ENCODE peak calls at places on chromosomes 13 and 19, in five cellular contexts. D is HFFc6; Q is Calu3; N is body of pancreas; J is CD8-positive, alpha-beta T cell. B is an unnamed sample.

GRCh38 chr19:19523177-19523576 is 5.5 kb upstream of the YJEFN3 start:
- DNase-seq in Q (no peak), N (no peak), D (no peak), J (no peak), B (no peak)

GRCh38 chr13:26946675-26947342 is 186.2 kb upstream of the GPR12 start:
- DNase-seq in Q (no peak), J (no peak), D (peak; percentile 50), N (no peak), B (peak; percentile 45)

GRCh38 chr13:63463782-63464610 is 2048.3 kb upstream of the PCDH20 start:
- DNase-seq in Q (no peak), J (no peak), N (no peak), D (no peak), B (no peak)

GRCh38 chr19:47230122-47230920 is 678 bp downstream of the BBC3 start:
- DNase-seq in J (peak; percentile 89), D (peak; percentile 19), Q (peak; percentile 86), N (peak; percentile 77), B (no peak)

GRCh38 chr13:35672611-35673010 is 196.1 kb upstream of the MAB21L1 start:
- DNase-seq in Q (no peak), D (no peak), N (no peak), J (no peak), B (peak; percentile 48)

GRCh38 chr13:76937416-76937815 is 10.9 kb upstream of the ACOD1 start:
- DNase-seq in J (no peak), Q (peak; percentile 2), N (no peak), D (peak; percentile 92), B (no peak)

GRCh38 chr19:6997679-6998445 is 23.4 kb downstream of the MBD3L2B start:
- DNase-seq in J (no peak), Q (no peak), N (no peak), D (no peak), B (no peak)

GRCh38 chr13:63048648-63049047 is 1633.0 kb upstream of the PCDH20 start:
- DNase-seq in J (no peak), N (no peak), D (no peak), Q (no peak), B (no peak)

GRCh38 chr19:43407416-43408005 is 7.2 kb upstream of the TEX101 start:
- DNase-seq in J (no peak), D (no peak), N (no peak), Q (no peak), B (no peak)

GRCh38 chr13:78978381-78978998 is 319.5 kb upstream of the OBI1 start:
- DNase-seq in D (peak; percentile 66), J (peak; percentile 22), Q (peak; percentile 8), N (peak; percentile 44), B (no peak)

GRCh38 chr13:111536239-111536638 is 215.8 kb downstream of the TEX29 start:
- DNase-seq in N (no peak), Q (no peak), J (no peak), D (no peak), B (no peak)
- TF ChIP-seq CTCF in N (no peak), Q (no peak), J (no peak), D (no peak), B (no peak)

DNA sequence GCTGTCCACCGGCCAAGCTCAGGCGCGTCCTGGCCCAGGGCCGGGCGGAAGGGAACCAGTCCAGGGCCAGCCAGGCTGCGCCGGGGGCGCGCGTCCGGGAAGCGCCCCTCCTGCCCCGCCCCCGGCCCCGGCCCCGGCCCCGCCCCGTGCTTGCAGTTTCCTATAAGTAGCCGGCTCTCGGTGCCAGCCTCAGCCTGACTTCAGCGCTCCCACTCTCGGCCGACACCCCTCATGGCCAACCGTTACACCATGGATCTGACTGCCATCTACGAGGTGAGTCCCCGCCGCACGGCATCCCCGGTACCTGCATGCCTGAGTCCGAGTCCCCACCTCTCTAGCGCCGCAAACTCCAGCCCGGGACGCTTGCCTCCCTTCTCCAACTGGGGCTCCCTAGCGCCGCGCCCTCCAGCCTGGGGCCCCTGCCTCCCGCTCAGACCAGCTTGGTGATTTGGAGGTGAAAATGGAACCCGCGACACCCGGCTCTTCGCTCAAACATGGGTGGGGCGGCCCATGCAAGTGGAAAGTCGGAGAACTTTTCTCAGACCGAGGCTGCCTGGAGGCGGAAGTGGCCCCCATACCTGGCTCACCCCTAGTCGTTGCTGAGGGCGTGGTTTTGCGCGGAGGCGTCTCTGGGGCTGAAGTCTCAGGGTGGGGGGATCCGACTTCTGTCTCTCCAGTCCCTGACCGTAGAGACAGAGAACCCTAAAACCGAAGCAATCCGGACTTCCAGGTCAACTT is at the start of gene ZFP36:
- DNase-seq in D (peak; percentile 92), N (peak; percentile 92), J (peak; percentile 91), Q (peak; percentile 92), B (peak; percentile 76)
- TF ChIP-seq CTCF in D (no peak), N (peak; percentile 20), J (no peak), Q (no peak), B (no peak)

GRCh38 chr19:21440321-21440720 is 43.4 kb downstream of the ZNF493 start:
- DNase-seq in N (no peak), D (no peak), J (no peak), Q (no peak), B (no peak)
- TF ChIP-seq CTCF in N (no peak), D (no peak), J (no peak), Q (no peak), B (no peak)

GRCh38 chr19:58499021-58499927 is 12.5 kb downstream of the SLC27A5 start:
- DNase-seq in D (peak; percentile 99), Q (peak; percentile 98), J (peak; percentile 94), N (peak; percentile 100), B (no peak)
- TF ChIP-seq CTCF in D (peak; percentile 73), Q (no peak), J (no peak), N (peak; percentile 33), B (peak; percentile 18)

DNA sequence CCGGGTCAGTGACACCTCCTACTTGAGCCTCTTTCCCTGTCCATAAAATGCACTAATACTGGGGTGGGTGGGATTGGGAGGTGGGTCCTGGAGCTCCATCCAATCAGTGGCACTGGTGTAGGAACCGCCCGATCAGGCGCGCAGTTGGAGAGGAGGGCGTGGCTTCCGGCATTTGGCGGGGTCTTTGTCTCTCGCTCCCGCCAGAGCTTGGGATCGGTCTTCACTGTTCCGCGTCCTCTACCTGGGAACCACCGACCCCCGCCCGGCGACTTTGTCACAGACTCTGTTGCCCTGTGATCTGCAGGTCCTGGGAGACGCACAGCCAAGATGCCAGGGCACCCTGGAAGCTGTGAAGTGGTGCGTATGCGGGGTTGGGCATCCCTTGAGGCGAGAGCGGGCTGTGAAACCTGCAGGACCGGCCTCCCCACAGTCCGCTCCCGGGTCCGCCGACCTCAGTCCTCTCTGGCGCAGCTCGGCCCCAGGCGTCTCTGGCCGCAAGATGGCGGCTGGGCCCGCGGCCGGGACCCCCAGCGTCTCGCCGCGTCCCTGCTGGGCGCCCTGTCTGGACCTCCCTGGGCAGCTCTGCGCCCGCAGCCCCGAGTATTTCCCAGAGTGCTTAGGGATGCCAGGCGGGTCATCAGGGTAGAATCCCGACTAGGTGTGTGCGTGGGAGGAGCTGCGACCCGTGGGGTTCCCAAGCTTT is 41.6 kb upstream of the ZNF730 start:
- DNase-seq in D (no peak), J (no peak), N (peak; percentile 43), Q (no peak), B (peak; percentile 83)
- TF ChIP-seq CTCF in D (no peak), J (no peak), N (no peak), Q (no peak), B (no peak)

GRCh38 chr13:33126909-33127607 is 110.8 kb downstream of the KL start:
- DNase-seq in Q (no peak), J (no peak), D (peak; percentile 35), N (no peak), B (no peak)
- TF ChIP-seq CTCF in Q (no peak), J (no peak), D (peak; percentile 37), N (no peak), B (no peak)

GRCh38 chr13:50923272-50923671 is 13.7 kb downstream of the RNASEH2B start:
- DNase-seq in D (no peak), J (no peak), N (no peak), Q (no peak), B (no peak)

GRCh38 chr13:50928088-50928487 is 18.5 kb downstream of the RNASEH2B start:
- DNase-seq in D (no peak), N (no peak), J (no peak), Q (no peak), B (no peak)

GRCh38 chr13:50924025-50924424 is 14.4 kb downstream of the RNASEH2B start:
- DNase-seq in D (no peak), J (no peak), Q (no peak), N (no peak), B (no peak)

GRCh38 chr13:50928609-50929274 is 19.2 kb downstream of the RNASEH2B start:
- DNase-seq in D (no peak), Q (no peak), J (no peak), N (no peak), B (no peak)
- TF ChIP-seq CTCF in D (no peak), Q (no peak), J (no peak), N (no peak), B (no peak)

GRCh38 chr13:114237415-114238112 is 2.9 kb downstream of the CDC16 start:
- DNase-seq in Q (no peak), N (no peak), D (no peak), J (no peak), B (no peak)

GRCh38 chr13:114236224-114236623 is 1.5 kb downstream of the CDC16 start:
- DNase-seq in D (no peak), Q (no peak), J (no peak), N (no peak), B (no peak)

GRCh38 chr13:114234266-114234644 is 442 bp upstream of the CDC16 start:
- DNase-seq in Q (no peak), J (no peak), N (no peak), D (no peak), B (no peak)

GRCh38 chr13:114234645-114235421 is at the start of gene CDC16:
- DNase-seq in D (peak; percentile 76), Q (peak; percentile 74), J (peak; percentile 89), N (peak; percentile 95), B (peak; percentile 84)

GRCh38 chr13:114235697-114236096 is 1.0 kb downstream of the CDC16 start:
- DNase-seq in N (no peak), D (no peak), J (no peak), Q (no peak), B (no peak)
- TF ChIP-seq CTCF in N (no peak), D (no peak), J (no peak), Q (no peak), B (no peak)

DNA sequence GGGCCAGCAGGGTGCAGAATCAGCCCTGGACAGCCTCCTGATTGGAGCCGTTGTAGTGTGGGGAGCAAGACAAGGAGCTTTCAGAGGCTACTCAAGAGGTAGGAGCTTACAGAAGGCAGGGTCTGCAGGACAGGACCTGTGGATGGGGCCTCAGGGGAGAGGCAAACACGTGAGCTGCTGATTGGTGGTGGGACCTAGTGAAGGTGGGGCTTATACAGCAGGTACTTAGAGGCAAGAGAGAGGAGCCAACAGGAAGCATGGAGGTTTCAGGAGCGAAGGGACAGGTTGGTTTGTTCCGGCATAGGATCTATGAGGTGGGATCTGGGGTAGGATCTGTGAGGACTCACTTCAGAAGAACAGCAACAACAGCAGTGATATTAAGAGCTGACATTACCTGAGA is 32.4 kb downstream of the ZSWIM4 start:
- DNase-seq in Q (no peak), J (no peak), N (no peak), D (no peak), B (no peak)
- TF ChIP-seq CTCF in Q (no peak), J (no peak), N (no peak), D (peak; percentile 20), B (no peak)

GRCh38 chr19:31885280-31885853 is 460.0 kb upstream of the ZNF507 start:
- DNase-seq in J (no peak), Q (no peak), N (no peak), D (no peak), B (peak; percentile 32)
- TF ChIP-seq CTCF in J (no peak), Q (no peak), N (no peak), D (no peak), B (no peak)

B was measured in D721Med.